ENCODE peak calls at places on chromosomes 6 and 20, in seven cellular contexts. S, D, C, H, Q, N and Z are unnamed samples.

GRCh38 chr6:125707615-125708243 is 41.7 kb upstream of the HEY2 start:
- DNase-seq in Q (no peak), C (no peak), H (no peak), N (no peak), S (no peak), D (no peak), Z (no peak)

GRCh38 chr20:8132015-8132631 is at the start of gene PLCB1:
- DNase-seq in H (peak; percentile 86), S (peak; percentile 83), C (peak; percentile 66), N (peak; percentile 89), Q (peak; percentile 79), D (peak; percentile 54), Z (peak; percentile 88)

GRCh38 chr6:11522819-11523218 is 14.7 kb upstream of the TMEM170B start:
- DNase-seq in N (no peak), Q (no peak), D (no peak), S (no peak), C (no peak), H (no peak), Z (no peak)

GRCh38 chr6:140078552-140079126 is 704.2 kb upstream of the CITED2 start:
- DNase-seq in N (peak; percentile 43), H (no peak), C (peak; percentile 93), D (no peak), Q (peak; percentile 67), S (no peak), Z (no peak)

GRCh38 chr6:71012871-71013456 is 56.1 kb upstream of the B3GAT2 start:
- DNase-seq in Q (peak; percentile 11), D (no peak), N (peak; percentile 16), C (peak; percentile 21), H (peak; percentile 20), S (no peak), Z (peak; percentile 55)

GRCh38 chr6:2518029-2518428 is 232.7 kb downstream of the MYLK4 start:
- DNase-seq in C (no peak), S (no peak), D (no peak), Q (no peak), H (no peak), N (no peak), Z (no peak)

GRCh38 chr6:117395164-117395563 is 30.6 kb downstream of the ROS1 start:
- DNase-seq in D (no peak), C (no peak), N (no peak), S (no peak), H (no peak), Q (no peak), Z (no peak)

GRCh38 chr6:168964138-168964892 is 289.3 kb downstream of the THBS2 start:
- DNase-seq in N (no peak), C (peak; percentile 55), S (no peak), H (no peak), D (no peak), Q (peak; percentile 3), Z (no peak)

GRCh38 chr20:39474829-39475228 is 512.7 kb downstream of the DHX35 start:
- DNase-seq in C (no peak), Q (no peak), S (no peak), D (no peak), H (no peak), N (no peak), Z (no peak)

GRCh38 chr6:33249732-33250625 is 21.7 kb downstream of the VPS52 start:
- DNase-seq in Q (peak; percentile 82), N (peak; percentile 40), C (peak; percentile 72), S (no peak), D (no peak), H (peak; percentile 9), Z (peak; percentile 18)

GRCh38 chr6:27553123-27553904 is 80.4 kb upstream of the ZNF184 start:
- DNase-seq in C (no peak), D (no peak), N (no peak), H (peak; percentile 48), S (peak; percentile 17), Q (no peak), Z (peak; percentile 69)

GRCh38 chr6:42460892-42461291 is 9.2 kb upstream of the TRERF1 start:
- DNase-seq in N (no peak), D (no peak), S (no peak), C (no peak), Q (no peak), H (no peak), Z (no peak)

GRCh38 chr20:45297786-45298497 is 8.7 kb upstream of the RBPJL start:
- DNase-seq in H (no peak), D (no peak), Q (no peak), S (no peak), N (no peak), C (no peak), Z (no peak)

GRCh38 chr6:79030023-79030422 is 48.0 kb downstream of the PHIP start:
- DNase-seq in C (no peak), N (no peak), Q (no peak), D (no peak), S (no peak), H (no peak), Z (no peak)

GRCh38 chr20:62020935-62021701 is 44.6 kb downstream of the TAF4 start:
- DNase-seq in S (no peak), C (no peak), H (no peak), Q (no peak), D (no peak), N (peak; percentile 57), Z (no peak)

GRCh38 chr20:6994452-6994851 is 227.0 kb downstream of the BMP2 start:
- DNase-seq in D (no peak), C (peak; percentile 4), S (no peak), N (no peak), Q (no peak), H (no peak), Z (no peak)

GRCh38 chr6:40714576-40715500 is 127.7 kb upstream of the LRFN2 start:
- DNase-seq in N (no peak), D (no peak), Q (no peak), S (no peak), H (no peak), C (no peak), Z (no peak)

GRCh38 chr20:50223321-50223995 is 32.8 kb downstream of the CEBPB start:
- DNase-seq in H (no peak), C (no peak), Q (no peak), S (no peak), D (no peak), N (no peak), Z (no peak)